ENCODE peak calls at places on chromosomes 16 and 17, in seven cellular contexts. P is esophagus squamous epithelium, K is HCT116, G is Peyer's patch, C is adrenal gland, M is ovary, F is right lobe of liver. A is an unnamed sample.

GRCh38 chr17:1568950-1569810 is 6.6 kb upstream of the PITPNA start:
- DNase-seq in P (no peak), K (no peak), G (no peak), C (no peak), M (no peak), F (no peak), A (no peak)

GRCh38 chr17:80633197-80633596 is 88.6 kb downstream of the RPTOR start:
- DNase-seq in P (no peak), K (no peak), G (no peak), C (no peak), M (no peak), F (no peak), A (no peak)

GRCh38 chr17:80941743-80942211 is 49.9 kb upstream of the CHMP6 start:
- DNase-seq in P (no peak), K (no peak), G (no peak), C (no peak), M (peak; percentile 71), F (peak; percentile 19), A (no peak)

GRCh38 chr16:88503771-88504488 is 50.9 kb downstream of the ZFPM1 start:
- DNase-seq in P (no peak), K (no peak), G (no peak), C (no peak), M (no peak), F (no peak), A (no peak)

GRCh38 chr17:17859909-17860760 is 23.3 kb upstream of the SREBF1 start:
- DNase-seq in P (no peak), K (no peak), G (peak; percentile 86), C (peak; percentile 78), M (peak; percentile 76), F (peak; percentile 96), A (peak; percentile 94)

GRCh38 chr17:63954402-63955063 is 18.2 kb downstream of the SCN4A start:
- DNase-seq in P (no peak), K (no peak), G (peak; percentile 79), C (no peak), M (no peak), F (no peak), A (no peak)

GRCh38 chr16:27242398-27242797 is 26.2 kb downstream of the NSMCE1 start:
- DNase-seq in P (no peak), K (no peak), G (no peak), C (no peak), M (peak; percentile 2), F (no peak), A (no peak)

GRCh38 chr16:8850279-8850885 is 18.4 kb downstream of the CARHSP1 start:
- DNase-seq in P (no peak), K (no peak), G (peak; percentile 58), C (peak; percentile 88), M (peak; percentile 55), F (peak; percentile 86), A (peak; percentile 69)

GRCh38 chr17:17554266-17554665 is 37.2 kb downstream of the PEMT start:
- DNase-seq in P (no peak), K (no peak), G (no peak), C (no peak), M (no peak), F (no peak), A (no peak)

GRCh38 chr16:56424791-56425438 is 430 bp downstream of the AMFR start:
- DNase-seq in P (no peak), K (no peak), G (peak; percentile 57), C (peak; percentile 31), M (peak; percentile 53), F (peak; percentile 69), A (peak; percentile 14)

GRCh38 chr16:21302898-21303528 is 24.9 kb upstream of the CRYM start:
- DNase-seq in P (no peak), K (peak; percentile 28), G (peak; percentile 55), C (no peak), M (no peak), F (no peak), A (peak; percentile 40)

DNA sequence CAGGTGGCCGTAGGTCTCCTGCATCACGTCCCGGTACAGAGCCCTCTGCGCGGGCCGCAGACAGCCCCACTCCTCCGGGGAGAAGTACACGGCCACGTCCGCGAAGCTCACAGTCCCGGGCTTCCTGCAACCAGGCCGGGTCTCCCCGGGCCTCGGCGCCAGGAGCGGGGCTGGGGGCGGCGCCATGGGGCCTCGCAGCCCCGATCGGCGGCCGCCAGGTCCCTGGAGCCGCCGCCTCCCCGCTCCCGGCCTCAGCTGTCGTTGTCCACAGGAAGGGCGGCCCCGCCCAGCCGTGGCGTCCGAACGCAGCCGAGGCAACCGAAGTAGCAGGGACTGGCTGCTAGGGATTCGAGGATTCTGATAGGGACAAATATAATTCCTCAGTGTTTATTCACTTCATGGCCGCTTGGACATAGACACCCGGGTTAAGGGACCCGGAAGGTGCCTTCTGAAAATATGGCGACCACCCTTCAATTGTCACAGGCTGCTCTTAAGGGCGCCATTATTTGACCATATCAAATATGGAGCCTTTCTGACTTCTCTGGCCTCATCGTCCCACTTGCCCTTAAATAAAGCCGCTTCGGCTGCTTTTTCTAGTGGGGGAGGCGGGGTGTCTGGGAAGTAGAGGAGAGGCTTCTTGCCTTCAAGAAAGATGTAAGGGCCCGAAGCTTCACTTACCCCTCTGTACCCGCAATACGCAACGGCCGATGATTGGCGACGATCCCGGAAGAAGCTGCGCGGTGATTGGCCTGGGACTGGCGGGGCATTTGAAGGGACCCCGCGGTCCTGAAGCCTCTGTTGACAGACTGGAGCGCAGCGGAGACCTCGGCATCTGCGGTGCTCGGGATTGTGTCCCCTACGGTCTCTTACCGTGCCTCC is at the start of gene ZNF688:
- DNase-seq in P (peak; percentile 92), K (peak; percentile 93), G (peak; percentile 98), C (peak; percentile 96), M (peak; percentile 97), F (peak; percentile 92), A (peak; percentile 93)
- TF ChIP-seq POLR2A in P (peak; percentile 12), K (peak; percentile 47), G (peak; percentile 66), C (peak; percentile 63), M (peak; percentile 66), F (peak; percentile 53), A (peak; percentile 53)

GRCh38 chr16:68359398-68360191 is 48.8 kb downstream of the PRMT7 start:
- DNase-seq in P (no peak), K (no peak), G (no peak), C (no peak), M (no peak), F (no peak), A (no peak)
- TF ChIP-seq POLR2A in P (no peak), K (no peak), G (no peak), C (no peak), M (no peak), F (no peak), A (no peak)

GRCh38 chr17:41692722-41693521 is 4.2 kb downstream of the EIF1 start:
- DNase-seq in P (no peak), K (no peak), G (no peak), C (no peak), M (no peak), F (no peak), A (no peak)
- TF ChIP-seq POLR2A in P (no peak), K (no peak), G (no peak), C (peak; percentile 8), M (no peak), F (no peak), A (peak; percentile 20)

DNA sequence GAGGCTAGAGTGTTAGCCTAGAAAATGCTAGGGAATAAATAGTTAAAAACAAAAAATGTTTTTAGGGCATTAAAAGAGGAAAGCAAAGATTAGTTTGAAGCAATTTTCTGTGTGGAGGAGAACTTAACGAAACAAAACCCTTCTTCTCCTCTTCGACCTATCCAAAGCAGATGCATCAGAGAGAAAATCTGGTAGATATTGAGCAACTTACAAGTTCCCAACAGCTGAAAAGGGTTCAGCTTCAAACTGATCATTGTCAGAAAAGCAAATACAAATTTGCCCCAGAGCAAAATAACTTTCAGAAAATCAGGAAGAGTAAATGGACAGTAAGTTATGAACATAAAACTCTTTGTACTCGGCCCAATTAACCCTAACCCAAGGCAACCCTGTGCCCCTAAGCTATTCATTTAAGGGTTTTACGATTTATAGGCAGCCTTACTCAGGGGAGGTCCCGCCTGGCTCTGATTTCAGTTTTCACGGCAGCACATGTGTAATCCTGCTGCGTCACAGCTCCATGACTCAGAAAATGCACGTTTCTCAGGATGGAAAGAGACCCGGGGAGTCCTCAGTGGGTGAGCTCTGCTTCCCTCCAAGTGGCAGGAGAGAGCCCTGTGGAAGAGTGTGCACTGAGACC is 405.7 kb upstream of the SALL1 start:
- DNase-seq in P (no peak), K (no peak), G (no peak), C (no peak), M (peak; percentile 63), F (no peak), A (no peak)
- TF ChIP-seq POLR2A in P (no peak), K (no peak), G (no peak), C (no peak), M (no peak), F (no peak), A (no peak)

GRCh38 chr16:18801197-18801972 is at the start of gene ARL6IP1:
- DNase-seq in P (peak; percentile 96), K (peak; percentile 98), G (peak; percentile 100), C (peak; percentile 100), M (peak; percentile 99), F (peak; percentile 99), A (peak; percentile 88)
- TF ChIP-seq POLR2A in P (peak; percentile 99), K (peak; percentile 99), G (peak; percentile 100), C (peak; percentile 100), M (peak; percentile 97), F (peak; percentile 100), A (peak; percentile 99)

GRCh38 chr17:45052052-45052772 is 780 bp upstream of the DCAKD start:
- DNase-seq in P (no peak), K (no peak), G (peak; percentile 79), C (peak; percentile 53), M (peak; percentile 65), F (no peak), A (no peak)
- TF ChIP-seq POLR2A in P (no peak), K (no peak), G (peak; percentile 65), C (peak; percentile 46), M (peak; percentile 46), F (peak; percentile 64), A (no peak)

GRCh38 chr16:3518983-3519343 is 18.2 kb downstream of the CLUAP1 start:
- DNase-seq in P (no peak), K (no peak), G (peak; percentile 35), C (no peak), M (no peak), F (no peak), A (no peak)

GRCh38 chr16:3513892-3514600 is 13.2 kb downstream of the CLUAP1 start:
- DNase-seq in P (no peak), K (no peak), G (peak; percentile 23), C (no peak), M (no peak), F (no peak), A (no peak)

GRCh38 chr16:3518292-3518982 is 17.6 kb downstream of the CLUAP1 start:
- DNase-seq in P (no peak), K (no peak), G (no peak), C (no peak), M (no peak), F (no peak), A (no peak)

GRCh38 chr16:3514621-3515020 is 13.8 kb downstream of the CLUAP1 start:
- DNase-seq in P (no peak), K (no peak), G (no peak), C (no peak), M (no peak), F (no peak), A (no peak)

GRCh38 chr16:3515897-3516296 is 15.1 kb downstream of the CLUAP1 start:
- DNase-seq in P (no peak), K (no peak), G (no peak), C (no peak), M (no peak), F (no peak), A (no peak)
- TF ChIP-seq POLR2A in P (no peak), K (no peak), G (no peak), C (no peak), M (no peak), F (no peak), A (no peak)

GRCh38 chr16:87383522-87384161 is at the start of gene FBXO31:
- DNase-seq in P (peak; percentile 41), K (peak; percentile 88), G (peak; percentile 94), C (peak; percentile 85), M (peak; percentile 88), F (peak; percentile 93), A (peak; percentile 91)
- TF ChIP-seq POLR2A in P (peak; percentile 73), K (peak; percentile 90), G (peak; percentile 61), C (peak; percentile 98), M (peak; percentile 83), F (peak; percentile 96), A (peak; percentile 98)

A was measured in H54.